ENCODE peak calls at places on chromosomes 16 and 17, in six cellular contexts. P, R, U, V, D and X are unnamed samples.

GRCh38 chr16:87581867-87582220 is 20.5 kb upstream of the JPH3 start:
- DNase-seq in P (peak), R (peak), U (peak), V (peak), D (peak), X (peak)

GRCh38 chr17:15463363-15463762 is 4.1 kb downstream of the CDRT4 start:
- DNase-seq in P (peak), R (no peak), U (no peak), V (peak), D (peak), X (no peak)

GRCh38 chr16:19926449-19927390 is 42.1 kb upstream of the GPRC5B start:
- DNase-seq in P (no peak), R (no peak), U (no peak), V (peak), D (peak), X (no peak)

GRCh38 chr17:51524524-51524923 is 264.2 kb downstream of the UTP18 start:
- DNase-seq in P (no peak), R (no peak), U (no peak), V (no peak), D (no peak), X (no peak)

GRCh38 chr16:10868562-10869469 is 8.2 kb upstream of the CIITA start:
- DNase-seq in P (peak), R (no peak), U (peak), V (no peak), D (no peak), X (no peak)

GRCh38 chr16:85483424-85483823 is 129.7 kb upstream of the GSE1 start:
- DNase-seq in P (no peak), R (no peak), U (no peak), V (no peak), D (no peak), X (no peak)

GRCh38 chr16:8878523-8878911 is 3.6 kb upstream of the LITAFD start:
- DNase-seq in P (no peak), R (no peak), U (no peak), V (peak), D (peak), X (no peak)

GRCh38 chr16:85522842-85523601 is 90.1 kb upstream of the GSE1 start:
- DNase-seq in P (peak), R (no peak), U (no peak), V (no peak), D (peak), X (no peak)

GRCh38 chr17:9646556-9646905 is 1.2 kb downstream of the USP43 start:
- DNase-seq in P (no peak), R (no peak), U (no peak), V (no peak), D (no peak), X (no peak)
- H3K4me3 ChIP-seq in P (no peak), R (peak), U (peak), V (no peak), D (no peak), X (peak)

GRCh38 chr16:645852-646678 is 3.1 kb upstream of the WDR90 start:
- DNase-seq in P (peak), R (no peak), U (no peak), V (no peak), D (no peak), X (peak)
- H3K4me3 ChIP-seq in P (peak), R (no peak), U (no peak), V (no peak), D (no peak), X (peak)

DNA sequence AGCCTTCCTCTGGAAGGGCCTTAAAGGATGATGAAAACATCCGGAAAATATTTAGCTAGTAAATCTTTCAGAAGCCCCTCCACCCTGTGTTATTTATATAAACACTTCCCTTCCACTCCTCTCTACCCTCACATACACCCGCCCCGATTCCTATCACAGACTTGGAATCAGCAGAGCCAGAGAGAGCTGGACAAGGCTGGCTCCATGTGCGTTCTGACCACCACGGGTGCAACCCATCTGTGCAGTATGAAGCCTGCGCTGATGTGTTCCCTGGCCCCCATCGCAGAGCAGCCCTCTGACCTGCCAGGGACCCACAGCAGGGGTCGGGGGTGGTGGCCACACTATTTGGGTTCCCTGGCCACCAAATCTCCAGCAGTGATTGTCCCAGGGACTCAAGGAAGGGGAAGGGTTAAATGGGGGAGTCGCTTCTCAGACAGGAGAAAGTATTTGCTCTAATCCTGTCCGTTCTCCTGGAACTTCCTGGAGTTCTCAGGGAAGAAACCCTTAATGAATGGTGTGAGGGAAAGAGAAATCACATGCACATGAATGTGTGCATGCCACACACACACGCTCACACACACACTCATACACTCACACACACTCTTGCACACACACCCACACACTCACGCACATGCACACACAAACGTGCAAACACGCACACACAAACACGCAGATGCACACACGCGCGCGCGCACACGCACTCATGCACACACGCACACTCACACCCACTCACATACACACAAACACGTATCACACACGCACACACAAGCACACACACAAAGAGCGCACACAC is 72.4 kb downstream of the GAS7 start:
- DNase-seq in P (no peak), R (no peak), U (no peak), V (no peak), D (peak), X (no peak)
- H3K4me3 ChIP-seq in P (no peak), R (no peak), U (no peak), V (no peak), D (no peak), X (no peak)

GRCh38 chr16:7304257-7304656 is 28.4 kb upstream of the RBFOX1 start:
- DNase-seq in P (peak), R (no peak), U (no peak), V (no peak), D (no peak), X (no peak)

GRCh38 chr16:7304932-7305331 is 27.7 kb upstream of the RBFOX1 start:
- DNase-seq in P (no peak), R (no peak), U (no peak), V (no peak), D (no peak), X (no peak)

GRCh38 chr16:7303677-7304200 is 28.9 kb upstream of the RBFOX1 start:
- DNase-seq in P (no peak), R (no peak), U (no peak), V (no peak), D (no peak), X (no peak)

GRCh38 chr16:7303014-7303676 is 29.5 kb upstream of the RBFOX1 start:
- DNase-seq in P (peak), R (no peak), U (no peak), V (no peak), D (no peak), X (no peak)
- H3K4me3 ChIP-seq in P (peak), R (no peak), U (peak), V (no peak), D (no peak), X (no peak)

DNA sequence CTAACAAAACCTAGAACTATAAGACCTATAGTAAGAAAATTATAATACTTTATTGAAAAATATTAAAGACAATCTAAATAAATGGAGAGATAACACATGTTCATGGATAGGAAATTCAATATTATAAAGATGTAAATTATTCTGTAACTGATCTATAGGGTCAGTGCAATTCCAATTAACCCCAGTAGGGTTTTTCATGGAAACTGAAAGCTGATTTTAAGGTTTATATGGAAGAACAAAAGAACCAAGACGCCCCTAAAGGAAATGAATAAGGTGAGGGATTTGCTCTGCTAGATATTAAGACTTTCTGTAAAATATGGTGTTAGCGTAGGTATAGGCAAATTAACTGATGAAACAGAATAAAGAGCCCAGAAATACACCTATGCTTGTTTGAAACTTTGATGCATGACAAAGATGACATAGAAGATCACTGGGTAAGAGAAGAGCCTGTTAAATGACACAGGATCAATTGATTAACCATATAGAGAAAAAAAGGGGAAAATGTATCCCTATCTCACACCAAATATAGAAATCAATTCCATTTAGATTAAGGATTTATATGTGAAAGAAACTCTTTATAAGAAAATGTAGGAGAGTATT is 3.0 kb downstream of the ICAM2 start:
- DNase-seq in P (no peak), R (no peak), U (no peak), V (no peak), D (no peak), X (no peak)
- H3K4me3 ChIP-seq in P (peak), R (no peak), U (no peak), V (no peak), D (no peak), X (no peak)